ENCODE peak calls at places on chromosome 10, in five cellular contexts. M is neuronal stem cell, B is mesenchymal stem cell, R is H1, K is IMR-90. C is an unnamed sample.
A peak's percentile ranks its signal among the peaks of the same experiment; 100 is the strongest.

GRCh38 chr10:71621783-71622526 is 97.6 kb downstream of the C10orf105 start:
- DNase-seq in M (no peak), B (peak; percentile 63), R (no peak), K (peak; percentile 36), C (peak; percentile 61)

GRCh38 chr10:22218448-22218847 is 633 bp upstream of the EBLN1 start:
- DNase-seq in M (no peak), B (no peak), R (no peak), K (no peak), C (peak; percentile 38)

GRCh38 chr10:115093776-115094361 is 704 bp downstream of the ATRNL1 start:
- DNase-seq in M (peak; percentile 20), B (peak; percentile 27), R (no peak), K (no peak), C (peak; percentile 70)

GRCh38 chr10:45627412-45628048 is 45.0 kb downstream of the ZFAND4 start:
- DNase-seq in M (no peak), B (no peak), R (no peak), K (no peak), C (no peak)

GRCh38 chr10:118349235-118349634 is 7.1 kb upstream of the FAM204A start:
- DNase-seq in M (no peak), B (no peak), R (no peak), K (no peak), C (no peak)

GRCh38 chr10:61835909-61836232 is 65.6 kb upstream of the ARID5B start:
- DNase-seq in M (no peak), B (peak; percentile 65), R (no peak), K (peak; percentile 75), C (no peak)

GRCh38 chr10:66350622-66351399 is 575.0 kb upstream of the LRRTM3 start:
- DNase-seq in M (no peak), B (no peak), R (no peak), K (no peak), C (no peak)

GRCh38 chr10:78543749-78544446 is 510.2 kb downstream of the RPS24 start:
- DNase-seq in M (no peak), B (peak; percentile 11), R (no peak), K (peak; percentile 94), C (no peak)

GRCh38 chr10:52864459-52865106 is 92.0 kb upstream of the MBL2 start:
- DNase-seq in M (no peak), B (peak; percentile 99), R (peak; percentile 63), K (peak; percentile 99), C (peak; percentile 60)

GRCh38 chr10:28971255-28971654 is 293.9 kb downstream of the BAMBI start:
- DNase-seq in M (no peak), B (no peak), R (no peak), K (no peak), C (no peak)

GRCh38 chr10:71457908-71458307 is 61.2 kb downstream of the CDH23 start:
- DNase-seq in M (no peak), B (no peak), R (no peak), K (no peak), C (no peak)

GRCh38 chr10:44383749-44384600 is 922 bp downstream of the CXCL12 start:
- DNase-seq in M (no peak), B (peak; percentile 50), R (no peak), K (peak; percentile 54), C (peak; percentile 39)

GRCh38 chr10:12708921-12709320 is 292.6 kb downstream of the CCDC3 start:
- DNase-seq in M (no peak), B (peak; percentile 55), R (no peak), K (peak; percentile 56), C (no peak)

GRCh38 chr10:11164806-11165590 is 147.3 kb downstream of the CELF2 start:
- DNase-seq in M (peak; percentile 74), B (peak; percentile 56), R (no peak), K (peak; percentile 78), C (peak; percentile 40)

GRCh38 chr10:101444058-101444457 is 90.1 kb downstream of the BTRC start:
- DNase-seq in M (no peak), B (peak; percentile 18), R (no peak), K (peak; percentile 17), C (no peak)

GRCh38 chr10:118278649-118279048 is 63.5 kb downstream of the FAM204A start:
- DNase-seq in M (no peak), B (no peak), R (no peak), K (no peak), C (no peak)

GRCh38 chr10:69303632-69304035 is 25.3 kb downstream of the HK1 start:
- DNase-seq in M (no peak), B (no peak), R (no peak), K (peak; percentile 44), C (no peak)

GRCh38 chr10:128059266-128059850 is 66.9 kb downstream of the MKI67 start:
- DNase-seq in M (no peak), B (no peak), R (no peak), K (no peak), C (no peak)

GRCh38 chr10:43649149-43649523 is 455 bp upstream of the ZNF32 start:
- DNase-seq in M (no peak), B (no peak), R (no peak), K (no peak), C (no peak)

GRCh38 chr10:126063353-126063791 is 167.0 kb downstream of the FANK1 start:
- DNase-seq in M (no peak), B (peak; percentile 71), R (no peak), K (peak; percentile 81), C (no peak)

GRCh38 chr10:124820121-124820520 is 18.5 kb downstream of the ABRAXAS2 start:
- DNase-seq in M (no peak), B (no peak), R (no peak), K (no peak), C (no peak)

GRCh38 chr10:128047991-128048826 is 78.0 kb downstream of the MKI67 start:
- DNase-seq in M (no peak), B (peak; percentile 50), R (no peak), K (peak; percentile 53), C (no peak)

GRCh38 chr10:15515207-15515606 is 144.1 kb upstream of the FAM171A1 start:
- DNase-seq in M (no peak), B (no peak), R (no peak), K (no peak), C (no peak)

GRCh38 chr10:75972494-75973276 is 541.3 kb downstream of the LRMDA start:
- DNase-seq in M (no peak), B (peak; percentile 89), R (no peak), K (peak; percentile 52), C (no peak)

GRCh38 chr10:119313645-119314044 is 106.3 kb downstream of the GRK5 start:
- DNase-seq in M (no peak), B (no peak), R (no peak), K (no peak), C (no peak)

GRCh38 chr10:86253171-86254072 is 113.2 kb downstream of the GRID1 start:
- DNase-seq in M (no peak), B (no peak), R (no peak), K (no peak), C (peak; percentile 71)

GRCh38 chr10:104339469-104340098 is 1.3 kb upstream of the ITPRIP start:
- DNase-seq in M (no peak), B (peak; percentile 82), R (no peak), K (peak; percentile 77), C (peak; percentile 31)

GRCh38 chr10:106360870-106361269 is 803.6 kb downstream of the SORCS1 start:
- DNase-seq in M (no peak), B (no peak), R (no peak), K (peak; percentile 83), C (no peak)

GRCh38 chr10:74071151-74071550 is 73.2 kb downstream of the VCL start:
- DNase-seq in M (no peak), B (peak; percentile 84), R (no peak), K (peak; percentile 92), C (no peak)

GRCh38 chr10:86960003-86960862 is 1.8 kb downstream of the SNCG start:
- DNase-seq in M (no peak), B (peak; percentile 80), R (no peak), K (peak; percentile 65), C (peak; percentile 79)

GRCh38 chr10:132914732-132915131 is 27.6 kb downstream of the CFAP46 start:
- DNase-seq in M (no peak), B (no peak), R (no peak), K (no peak), C (no peak)

GRCh38 chr10:88991161-88991899 is 732 bp downstream of the FAS start:
- DNase-seq in M (peak; percentile 53), B (peak; percentile 83), R (no peak), K (peak; percentile 68), C (peak; percentile 59)

GRCh38 chr10:6202684-6203330 is at the start of gene PFKFB3:
- DNase-seq in M (peak; percentile 97), B (peak; percentile 95), R (peak; percentile 82), K (peak; percentile 92), C (peak; percentile 95)
- H3K14ac ChIP-seq in M (peak within 1 kb of the TSS; percentile 89), B (no peak within 1 kb of the TSS), R (no peak within 1 kb of the TSS), K (peak within 1 kb of the TSS; percentile 96), C (peak within 1 kb of the TSS; percentile 95)

DNA sequence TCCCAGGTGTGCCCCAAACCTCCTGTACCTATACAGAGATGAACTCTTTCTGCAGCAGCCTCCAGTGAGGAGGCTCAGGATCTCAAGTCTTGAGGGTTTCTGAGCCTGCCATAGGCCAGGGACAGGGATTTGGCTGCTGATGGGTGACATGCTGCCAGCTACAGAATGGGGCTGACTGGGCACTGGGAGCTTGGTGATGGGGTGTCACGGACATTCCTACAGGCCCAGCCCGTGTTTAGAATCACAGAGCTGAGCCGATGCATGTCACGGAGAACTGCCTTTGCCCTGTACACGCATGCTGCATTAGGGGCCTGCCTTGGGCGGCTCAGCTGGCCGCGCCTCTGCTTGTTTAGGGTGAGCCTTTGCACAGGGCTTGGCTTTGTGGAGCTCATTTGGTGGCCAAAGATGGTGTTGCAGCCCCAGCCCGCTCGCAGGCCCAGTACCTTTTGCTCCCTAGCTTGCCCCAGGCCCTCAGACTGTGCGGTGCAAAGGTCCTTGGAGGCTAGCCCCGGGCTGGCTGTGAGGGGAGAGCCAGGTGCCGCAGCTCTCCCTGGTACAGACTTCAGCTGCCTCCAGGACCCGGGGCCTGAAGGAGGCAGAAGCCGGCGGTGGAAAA is 108.4 kb upstream of the BTBD16 start:
- DNase-seq in M (peak; percentile 46), B (peak; percentile 40), R (no peak), K (no peak), C (no peak)
- H3K18ac ChIP-seq in M (peak overlapping the region; percentile 89), B (peak overlapping the region; percentile 67), R (peak overlapping the region; percentile 82), K (no peak overlapping the region), C (peak overlapping the region; percentile 79)

DNA sequence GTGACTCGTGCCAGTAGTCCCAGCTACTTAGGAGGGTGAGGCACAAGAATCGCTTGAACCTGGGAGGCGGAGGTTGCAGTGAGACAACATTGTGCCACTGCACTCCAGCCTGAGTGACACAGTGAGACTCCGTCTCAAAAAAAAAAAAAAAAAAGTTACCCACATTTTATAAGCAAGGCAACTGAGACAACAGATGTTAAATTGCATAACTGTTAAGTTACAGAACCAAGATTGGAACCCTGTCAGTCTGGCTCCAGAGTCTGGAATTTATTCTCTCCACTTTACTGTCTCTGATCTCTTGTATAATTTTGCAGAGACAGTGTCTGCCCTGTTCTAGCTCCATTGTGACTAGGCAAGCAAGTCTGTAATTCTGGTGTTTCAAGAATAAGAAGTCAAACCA is 6.2 kb upstream of the ITGB1 start:
- DNase-seq in M (no peak), B (no peak), R (no peak), K (no peak), C (no peak)
- H2BK15ac ChIP-seq in M (no peak overlapping the region), B (no peak overlapping the region), R (peak overlapping the region; percentile 31), K (peak overlapping the region; percentile 53), C (no peak overlapping the region)

DNA sequence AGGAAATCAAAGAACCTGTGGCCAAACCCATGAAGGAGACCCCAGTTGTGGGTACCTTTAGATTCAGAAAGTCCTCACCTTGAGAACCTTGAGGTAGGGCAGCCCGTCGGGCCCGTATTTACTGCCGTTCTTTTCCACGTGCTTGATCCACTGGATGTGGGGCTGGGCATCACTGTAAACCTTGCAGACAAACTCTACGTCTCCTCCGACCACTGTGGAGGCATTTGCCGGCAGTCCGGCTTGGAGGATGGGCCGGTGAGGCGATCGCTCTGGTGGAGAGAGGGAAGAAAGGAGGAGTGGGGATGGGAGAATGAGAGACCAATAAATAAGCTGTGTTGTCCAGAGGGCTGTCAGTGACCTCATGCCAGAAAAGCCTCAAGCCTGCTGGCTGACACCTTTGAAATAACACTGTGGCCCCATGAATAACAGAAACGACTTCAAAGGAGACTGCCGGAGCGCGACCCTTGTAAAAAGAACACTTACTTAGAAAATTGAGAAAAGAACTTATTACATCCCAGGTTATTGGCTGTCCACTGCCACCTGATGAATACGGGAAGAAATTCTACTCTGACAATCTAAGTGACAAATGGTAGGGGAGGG is 78.2 kb downstream of the FGFR2 start:
- DNase-seq in M (no peak), B (no peak), R (no peak), K (no peak), C (no peak)
- H3K14ac ChIP-seq in M (no peak overlapping the region), B (no peak overlapping the region), R (no peak overlapping the region), K (no peak overlapping the region), C (no peak overlapping the region)

C was measured in H9.